ENCODE peak calls at places on chromosomes 11 and 22, in eight cellular contexts. One of them, this sample, is unnamed.
A peak's percentile ranks its signal among the peaks of the same experiment; 100 is the strongest.

GRCh38 chr11:59174664-59175033 is 2.7 kb downstream of the DTX4 start:
- DNase-seq in HFF-Myc: no peak
- DNase-seq in Calu3: peak; percentile 44
- DNase-seq in upper lobe of right lung: no peak
- DNase-seq in activated T-helper 2 cell treated with anti-CD3 and anti-CD28 coated beads, Interferon-gamma antibody, Interleukin-2, Interleukin-4, amounts not matched to agents 10 μg/mL and 5 μg/mL and 100 μg/mL, durations not matched to agents 14 hours and 24 hours and 36 hours: no peak
- DNase-seq in GM19239: no peak
- DNase-seq in activated CD4-positive, alpha-beta T cell treated with anti-CD3 and anti-CD28 coated beads, Interleukin-2, amount 50 U/mL, for 48 hours: no peak
- DNase-seq in A549: peak; percentile 24
- DNase-seq in this sample: no peak

GRCh38 chr11:34501500-34501899 is 12.1 kb downstream of the ELF5 start:
- DNase-seq in HFF-Myc: no peak
- DNase-seq in Calu3: no peak
- DNase-seq in upper lobe of right lung: no peak
- DNase-seq in activated T-helper 2 cell treated with anti-CD3 and anti-CD28 coated beads, Interferon-gamma antibody, Interleukin-2, Interleukin-4, amounts not matched to agents 10 μg/mL and 5 μg/mL and 100 μg/mL, durations not matched to agents 14 hours and 24 hours and 36 hours: no peak
- DNase-seq in GM19239: no peak
- DNase-seq in activated CD4-positive, alpha-beta T cell treated with anti-CD3 and anti-CD28 coated beads, Interleukin-2, amount 50 U/mL, for 48 hours: no peak
- DNase-seq in A549: peak; percentile 46
- DNase-seq in this sample: no peak

GRCh38 chr11:10451399-10452116 is 3.5 kb upstream of the AMPD3 start:
- DNase-seq in HFF-Myc: no peak
- DNase-seq in Calu3: no peak
- DNase-seq in upper lobe of right lung: no peak
- DNase-seq in activated T-helper 2 cell treated with anti-CD3 and anti-CD28 coated beads, Interferon-gamma antibody, Interleukin-2, Interleukin-4, amounts not matched to agents 10 μg/mL and 5 μg/mL and 100 μg/mL, durations not matched to agents 14 hours and 24 hours and 36 hours: no peak
- DNase-seq in GM19239: peak; percentile 29
- DNase-seq in activated CD4-positive, alpha-beta T cell treated with anti-CD3 and anti-CD28 coated beads, Interleukin-2, amount 50 U/mL, for 48 hours: no peak
- DNase-seq in A549: no peak
- DNase-seq in this sample: no peak

GRCh38 chr11:118910309-118911112 is 15.2 kb downstream of the BCL9L start:
- DNase-seq in HFF-Myc: no peak
- DNase-seq in Calu3: peak; percentile 76
- DNase-seq in upper lobe of right lung: peak; percentile 91
- DNase-seq in activated T-helper 2 cell treated with anti-CD3 and anti-CD28 coated beads, Interferon-gamma antibody, Interleukin-2, Interleukin-4, amounts not matched to agents 10 μg/mL and 5 μg/mL and 100 μg/mL, durations not matched to agents 14 hours and 24 hours and 36 hours: no peak
- DNase-seq in GM19239: no peak
- DNase-seq in activated CD4-positive, alpha-beta T cell treated with anti-CD3 and anti-CD28 coated beads, Interleukin-2, amount 50 U/mL, for 48 hours: peak; percentile 48
- DNase-seq in A549: peak; percentile 75
- DNase-seq in this sample: no peak

GRCh38 chr11:33538726-33539125 is 161.9 kb downstream of the C11orf91 start:
- DNase-seq in HFF-Myc: no peak
- DNase-seq in Calu3: no peak
- DNase-seq in upper lobe of right lung: no peak
- DNase-seq in activated T-helper 2 cell treated with anti-CD3 and anti-CD28 coated beads, Interferon-gamma antibody, Interleukin-2, Interleukin-4, amounts not matched to agents 10 μg/mL and 5 μg/mL and 100 μg/mL, durations not matched to agents 14 hours and 24 hours and 36 hours: no peak
- DNase-seq in GM19239: no peak
- DNase-seq in activated CD4-positive, alpha-beta T cell treated with anti-CD3 and anti-CD28 coated beads, Interleukin-2, amount 50 U/mL, for 48 hours: no peak
- DNase-seq in A549: no peak
- DNase-seq in this sample: no peak

GRCh38 chr11:132357811-132358572 is 987.6 kb downstream of the NTM start:
- DNase-seq in HFF-Myc: no peak
- DNase-seq in Calu3: no peak
- DNase-seq in upper lobe of right lung: no peak
- DNase-seq in activated T-helper 2 cell treated with anti-CD3 and anti-CD28 coated beads, Interferon-gamma antibody, Interleukin-2, Interleukin-4, amounts not matched to agents 10 μg/mL and 5 μg/mL and 100 μg/mL, durations not matched to agents 14 hours and 24 hours and 36 hours: peak; percentile 12
- DNase-seq in GM19239: peak; percentile 31
- DNase-seq in activated CD4-positive, alpha-beta T cell treated with anti-CD3 and anti-CD28 coated beads, Interleukin-2, amount 50 U/mL, for 48 hours: no peak
- DNase-seq in A549: no peak
- DNase-seq in this sample: no peak

GRCh38 chr11:19435306-19435989 is 194.7 kb upstream of the E2F8 start:
- DNase-seq in HFF-Myc: no peak
- DNase-seq in Calu3: no peak
- DNase-seq in upper lobe of right lung: no peak
- DNase-seq in activated T-helper 2 cell treated with anti-CD3 and anti-CD28 coated beads, Interferon-gamma antibody, Interleukin-2, Interleukin-4, amounts not matched to agents 10 μg/mL and 5 μg/mL and 100 μg/mL, durations not matched to agents 14 hours and 24 hours and 36 hours: no peak
- DNase-seq in GM19239: no peak
- DNase-seq in activated CD4-positive, alpha-beta T cell treated with anti-CD3 and anti-CD28 coated beads, Interleukin-2, amount 50 U/mL, for 48 hours: no peak
- DNase-seq in A549: no peak
- DNase-seq in this sample: peak; percentile 51

GRCh38 chr22:19715286-19715939 is 1.1 kb downstream of the SEPTIN5 start:
- DNase-seq in HFF-Myc: no peak
- DNase-seq in Calu3: no peak
- DNase-seq in upper lobe of right lung: no peak
- DNase-seq in activated T-helper 2 cell treated with anti-CD3 and anti-CD28 coated beads, Interferon-gamma antibody, Interleukin-2, Interleukin-4, amounts not matched to agents 10 μg/mL and 5 μg/mL and 100 μg/mL, durations not matched to agents 14 hours and 24 hours and 36 hours: no peak
- DNase-seq in GM19239: no peak
- DNase-seq in activated CD4-positive, alpha-beta T cell treated with anti-CD3 and anti-CD28 coated beads, Interleukin-2, amount 50 U/mL, for 48 hours: no peak
- DNase-seq in A549: no peak
- DNase-seq in this sample: no peak

GRCh38 chr22:40431021-40431420 is 60.6 kb downstream of the SGSM3 start:
- DNase-seq in HFF-Myc: no peak
- DNase-seq in Calu3: no peak
- DNase-seq in upper lobe of right lung: no peak
- DNase-seq in activated T-helper 2 cell treated with anti-CD3 and anti-CD28 coated beads, Interferon-gamma antibody, Interleukin-2, Interleukin-4, amounts not matched to agents 10 μg/mL and 5 μg/mL and 100 μg/mL, durations not matched to agents 14 hours and 24 hours and 36 hours: no peak
- DNase-seq in GM19239: no peak
- DNase-seq in activated CD4-positive, alpha-beta T cell treated with anti-CD3 and anti-CD28 coated beads, Interleukin-2, amount 50 U/mL, for 48 hours: no peak
- DNase-seq in A549: no peak
- DNase-seq in this sample: no peak

GRCh38 chr22:20567371-20567847 is 60.0 kb downstream of the MED15 start:
- DNase-seq in HFF-Myc: no peak
- DNase-seq in Calu3: peak; percentile 69
- DNase-seq in upper lobe of right lung: no peak
- DNase-seq in activated T-helper 2 cell treated with anti-CD3 and anti-CD28 coated beads, Interferon-gamma antibody, Interleukin-2, Interleukin-4, amounts not matched to agents 10 μg/mL and 5 μg/mL and 100 μg/mL, durations not matched to agents 14 hours and 24 hours and 36 hours: no peak
- DNase-seq in GM19239: no peak
- DNase-seq in activated CD4-positive, alpha-beta T cell treated with anti-CD3 and anti-CD28 coated beads, Interleukin-2, amount 50 U/mL, for 48 hours: no peak
- DNase-seq in A549: peak; percentile 40
- DNase-seq in this sample: no peak

GRCh38 chr11:120660024-120660565 is 148.5 kb downstream of the GRIK4 start:
- DNase-seq in HFF-Myc: peak; percentile 2
- DNase-seq in Calu3: peak; percentile 35
- DNase-seq in upper lobe of right lung: no peak
- DNase-seq in activated T-helper 2 cell treated with anti-CD3 and anti-CD28 coated beads, Interferon-gamma antibody, Interleukin-2, Interleukin-4, amounts not matched to agents 10 μg/mL and 5 μg/mL and 100 μg/mL, durations not matched to agents 14 hours and 24 hours and 36 hours: no peak
- DNase-seq in GM19239: peak; percentile 33
- DNase-seq in activated CD4-positive, alpha-beta T cell treated with anti-CD3 and anti-CD28 coated beads, Interleukin-2, amount 50 U/mL, for 48 hours: peak; percentile 27
- DNase-seq in A549: peak; percentile 33
- DNase-seq in this sample: no peak

GRCh38 chr11:117010808-117011540 is 87.3 kb downstream of the SIK3 start:
- DNase-seq in HFF-Myc: peak; percentile 86
- DNase-seq in Calu3: no peak
- DNase-seq in upper lobe of right lung: no peak
- DNase-seq in activated T-helper 2 cell treated with anti-CD3 and anti-CD28 coated beads, Interferon-gamma antibody, Interleukin-2, Interleukin-4, amounts not matched to agents 10 μg/mL and 5 μg/mL and 100 μg/mL, durations not matched to agents 14 hours and 24 hours and 36 hours: no peak
- DNase-seq in GM19239: no peak
- DNase-seq in activated CD4-positive, alpha-beta T cell treated with anti-CD3 and anti-CD28 coated beads, Interleukin-2, amount 50 U/mL, for 48 hours: no peak
- DNase-seq in A549: peak; percentile 63
- DNase-seq in this sample: peak; percentile 77

GRCh38 chr11:26993965-26994446 is at the start of gene FIBIN:
- DNase-seq in HFF-Myc: no peak
- DNase-seq in Calu3: no peak
- DNase-seq in upper lobe of right lung: no peak
- DNase-seq in activated T-helper 2 cell treated with anti-CD3 and anti-CD28 coated beads, Interferon-gamma antibody, Interleukin-2, Interleukin-4, amounts not matched to agents 10 μg/mL and 5 μg/mL and 100 μg/mL, durations not matched to agents 14 hours and 24 hours and 36 hours: no peak
- DNase-seq in GM19239: no peak
- DNase-seq in activated CD4-positive, alpha-beta T cell treated with anti-CD3 and anti-CD28 coated beads, Interleukin-2, amount 50 U/mL, for 48 hours: no peak
- DNase-seq in A549: no peak
- DNase-seq in this sample: no peak

GRCh38 chr11:5994791-5995190 is 8.0 kb upstream of the OR52L1 start:
- DNase-seq in HFF-Myc: no peak
- DNase-seq in Calu3: no peak
- DNase-seq in upper lobe of right lung: no peak
- DNase-seq in activated T-helper 2 cell treated with anti-CD3 and anti-CD28 coated beads, Interferon-gamma antibody, Interleukin-2, Interleukin-4, amounts not matched to agents 10 μg/mL and 5 μg/mL and 100 μg/mL, durations not matched to agents 14 hours and 24 hours and 36 hours: no peak
- DNase-seq in GM19239: no peak
- DNase-seq in activated CD4-positive, alpha-beta T cell treated with anti-CD3 and anti-CD28 coated beads, Interleukin-2, amount 50 U/mL, for 48 hours: no peak
- DNase-seq in A549: no peak
- DNase-seq in this sample: no peak

This sample was measured in dermis microvascular lymphatic vessel endothelial cell.